ENCODE peak calls at places on chromosomes 7 and 10, in six cellular contexts. Q, S, V, M, L and T are unnamed samples.

GRCh38 chr10:118210276-118210675 is 131.8 kb downstream of the FAM204A start:
- DNase-seq in V (no peak), M (no peak), Q (peak), S (no peak), L (no peak), T (no peak)

GRCh38 chr7:92925876-92926696 is 89.7 kb upstream of the CDK6 start:
- DNase-seq in S (peak), L (no peak), Q (no peak), M (peak), V (no peak), T (peak)

GRCh38 chr10:12350167-12350872 is 973 bp downstream of the CAMK1D start:
- DNase-seq in V (peak), Q (peak), S (peak), L (peak), M (peak), T (peak)

GRCh38 chr7:133489906-133490305 is 237.0 kb downstream of the EXOC4 start:
- DNase-seq in M (no peak), Q (no peak), S (no peak), L (no peak), V (no peak), T (no peak)

GRCh38 chr7:31027161-31027965 is 24.7 kb upstream of the ADCYAP1R1 start:
- DNase-seq in M (no peak), Q (peak), L (no peak), V (no peak), S (peak), T (peak)

GRCh38 chr10:28058746-28059145 is 59.9 kb upstream of the ODAD2 start:
- DNase-seq in L (no peak), M (no peak), S (no peak), Q (no peak), V (no peak), T (no peak)

GRCh38 chr7:4854916-4855315 is 6.9 kb downstream of the PAPOLB start:
- DNase-seq in Q (peak), M (peak), V (no peak), S (no peak), L (no peak), T (no peak)

GRCh38 chr7:81195033-81195432 is 276.2 kb upstream of the SEMA3C start:
- DNase-seq in Q (no peak), M (peak), L (no peak), V (no peak), S (no peak), T (no peak)

GRCh38 chr7:90455163-90456030 is 14.0 kb upstream of the PTTG1IP2 start:
- DNase-seq in Q (peak), S (peak), V (peak), L (no peak), M (peak), T (peak)

GRCh38 chr10:69179089-69179742 is 818 bp upstream of the SUPV3L1 start:
- DNase-seq in S (peak), M (no peak), V (no peak), Q (peak), L (no peak), T (no peak)

GRCh38 chr7:79806161-79806734 is 328.4 kb upstream of the GNAI1 start:
- DNase-seq in V (no peak), Q (peak), M (peak), L (no peak), S (peak), T (no peak)

GRCh38 chr7:29854257-29854938 is 48.1 kb downstream of the WIPF3 start:
- DNase-seq in S (no peak), Q (peak), V (peak), L (no peak), M (no peak), T (no peak)

GRCh38 chr7:31122649-31123058 is 70.5 kb downstream of the ADCYAP1R1 start:
- DNase-seq in M (peak), S (peak), L (peak), V (peak), Q (peak), T (peak)

GRCh38 chr7:84362828-84363227 is 168.2 kb upstream of the SEMA3A start:
- DNase-seq in M (no peak), Q (no peak), S (no peak), L (no peak), V (no peak), T (no peak)

GRCh38 chr7:923108-924041 is 31.1 kb downstream of the ADAP1 start:
- DNase-seq in Q (peak), L (peak), V (peak), S (no peak), M (peak), T (peak)

GRCh38 chr10:28263136-28263857 is 39.6 kb downstream of the MPP7 start:
- DNase-seq in V (no peak), Q (no peak), L (peak), M (no peak), S (no peak), T (peak)

GRCh38 chr7:19413444-19413965 is 268.3 kb upstream of the FERD3L start:
- DNase-seq in Q (no peak), V (no peak), S (no peak), M (peak), L (no peak), T (no peak)

GRCh38 chr7:129258649-129259389 is 34.0 kb downstream of the AHCYL2 start:
- DNase-seq in M (no peak), L (no peak), V (no peak), Q (no peak), S (peak), T (no peak)

GRCh38 chr10:5618829-5619228 is 47.6 kb downstream of the ASB13 start:
- DNase-seq in S (no peak), M (no peak), V (no peak), Q (peak), L (peak), T (peak)

GRCh38 chr7:96982586-96982985 is 22.8 kb upstream of the DLX6 start:
- DNase-seq in S (no peak), L (no peak), Q (no peak), V (no peak), M (no peak), T (no peak)

GRCh38 chr7:30142710-30143109 is 7.9 kb downstream of the MTURN start:
- DNase-seq in V (no peak), M (peak), Q (peak), S (no peak), L (peak), T (no peak)

GRCh38 chr10:44391981-44392380 is 7.1 kb upstream of the CXCL12 start:
- DNase-seq in S (no peak), Q (no peak), V (no peak), M (no peak), L (no peak), T (no peak)

GRCh38 chr7:134514106-134514505 is 13.3 kb upstream of the AKR1B10 start:
- DNase-seq in M (no peak), S (no peak), V (no peak), L (no peak), Q (no peak), T (no peak)

GRCh38 chr10:11663763-11664555 is 52.5 kb upstream of the USP6NL start:
- DNase-seq in V (no peak), M (no peak), S (no peak), Q (no peak), L (no peak), T (no peak)

GRCh38 chr7:19561121-19561805 is 147.6 kb downstream of the POLR1F start:
- DNase-seq in V (no peak), L (no peak), M (no peak), Q (peak), S (no peak), T (no peak)

GRCh38 chr10:121553861-121554264 is 44.4 kb downstream of the FGFR2 start:
- DNase-seq in V (no peak), Q (no peak), S (no peak), L (no peak), M (no peak), T (no peak)

GRCh38 chr7:48255046-48255445 is 83.8 kb downstream of the ABCA13 start:
- DNase-seq in L (no peak), V (no peak), S (no peak), Q (peak), M (peak), T (no peak)

GRCh38 chr7:101164071-101164840 is 1.1 kb downstream of the VGF start:
- DNase-seq in Q (peak), L (no peak), M (peak), S (peak), V (peak), T (peak)

GRCh38 chr7:26376208-26376917 is 84.7 kb downstream of the SNX10 start:
- DNase-seq in L (peak), S (peak), M (no peak), V (peak), Q (no peak), T (peak)

GRCh38 chr7:81138850-81139249 is 220.0 kb upstream of the SEMA3C start:
- DNase-seq in L (no peak), M (no peak), S (no peak), V (peak), Q (no peak), T (no peak)

GRCh38 chr10:100470367-100470766 is 7.6 kb downstream of the WNT8B start:
- DNase-seq in L (no peak), Q (peak), V (no peak), M (peak), S (no peak), T (no peak)

GRCh38 chr7:81574723-81575326 is 195.0 kb downstream of the HGF start:
- DNase-seq in M (peak), S (no peak), V (no peak), L (no peak), Q (no peak), T (no peak)

GRCh38 chr7:100093054-100093453 is 4.3 kb downstream of the COPS6 start:
- DNase-seq in S (no peak), M (no peak), V (no peak), L (no peak), Q (no peak), T (no peak)

GRCh38 chr10:75683158-75683557 is 251.7 kb downstream of the LRMDA start:
- DNase-seq in S (no peak), Q (no peak), V (no peak), L (no peak), M (no peak), T (no peak)

GRCh38 chr10:13115832-13116793 is 16.1 kb downstream of the OPTN start:
- DNase-seq in S (no peak), M (no peak), V (no peak), L (no peak), Q (no peak), T (no peak)

GRCh38 chr7:117993377-117994003 is 120.2 kb upstream of the CTTNBP2 start:
- DNase-seq in Q (no peak), M (peak), S (peak), L (no peak), V (peak), T (peak)
- TF ChIP-seq CTCF in Q (peak), M (peak), S (peak), L (peak), V (peak), T (peak)

DNA sequence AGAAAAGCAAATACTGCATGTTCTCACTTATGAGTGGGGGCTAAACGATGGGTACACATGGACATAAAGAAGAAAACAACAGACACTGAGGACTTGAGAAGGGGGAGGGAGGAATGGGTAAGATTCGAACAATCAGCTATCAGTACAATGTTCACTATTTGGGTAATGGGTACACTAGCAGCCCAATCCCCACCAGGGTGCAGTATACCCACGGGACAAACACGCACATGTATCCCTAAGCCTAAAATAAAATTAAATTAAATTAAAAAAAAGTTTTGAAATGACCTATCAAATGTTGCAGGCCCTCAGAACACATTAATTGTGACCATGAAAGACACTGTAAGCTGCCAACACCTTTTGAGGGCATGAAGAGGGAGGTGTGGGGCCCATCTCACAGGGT is 316.0 kb downstream of the WDR37 start:
- DNase-seq in L (no peak), Q (no peak), M (no peak), V (no peak), S (no peak), T (no peak)
- TF ChIP-seq CTCF in L (no peak), Q (no peak), M (no peak), V (no peak), S (peak), T (no peak)

DNA sequence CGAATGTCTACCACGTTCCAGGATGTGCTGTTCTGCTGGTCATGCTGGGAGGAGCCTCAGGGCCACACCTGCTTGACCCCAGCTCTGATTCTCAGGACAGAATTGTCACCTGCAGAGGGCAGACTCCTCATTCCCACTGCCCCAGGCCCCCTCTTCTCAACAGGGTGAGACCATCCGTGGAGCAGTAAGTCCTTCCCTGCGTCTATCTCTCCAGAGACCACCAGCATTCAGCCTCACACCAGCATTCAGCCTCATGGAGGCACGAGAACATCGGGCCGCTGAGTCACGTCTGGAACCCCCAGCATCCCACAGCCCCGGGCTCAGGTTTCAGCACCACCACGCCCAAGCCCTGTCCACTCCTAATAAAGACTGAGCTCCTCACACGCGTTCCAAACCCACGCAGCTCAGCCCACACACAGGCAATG is 273.4 kb downstream of the DIP2C start:
- DNase-seq in M (no peak), S (peak), V (no peak), Q (no peak), L (no peak), T (no peak)
- TF ChIP-seq CTCF in M (no peak), S (peak), V (no peak), Q (no peak), L (no peak), T (no peak)

GRCh38 chr10:133361227-133361626 is 3.4 kb upstream of the FUOM start:
- DNase-seq in M (no peak), Q (no peak), V (no peak), L (no peak), S (no peak), T (no peak)
- TF ChIP-seq CTCF in M (no peak), Q (no peak), V (no peak), L (no peak), S (no peak), T (no peak)

GRCh38 chr10:51233337-51234100 is 159.2 kb downstream of the PRKG1 start:
- DNase-seq in M (peak), V (no peak), Q (no peak), S (no peak), L (no peak), T (no peak)

GRCh38 chr10:51228714-51229100 is 154.4 kb downstream of the PRKG1 start:
- DNase-seq in S (no peak), M (no peak), V (no peak), Q (no peak), L (no peak), T (no peak)

GRCh38 chr10:51227897-51228713 is 153.8 kb downstream of the PRKG1 start:
- DNase-seq in V (no peak), Q (peak), L (no peak), M (no peak), S (no peak), T (no peak)

GRCh38 chr10:51230828-51231227 is 156.5 kb downstream of the PRKG1 start:
- DNase-seq in S (peak), L (no peak), V (no peak), Q (no peak), M (no peak), T (no peak)

GRCh38 chr10:51231754-51232153 is 157.5 kb downstream of the PRKG1 start:
- DNase-seq in S (no peak), Q (peak), M (no peak), V (no peak), L (no peak), T (no peak)
- TF ChIP-seq CTCF in S (no peak), Q (no peak), M (no peak), V (no peak), L (no peak), T (no peak)

GRCh38 chr10:77374189-77374656 is 263.4 kb downstream of the KCNMA1 start:
- DNase-seq in S (no peak), V (no peak), M (peak), Q (no peak), L (no peak), T (no peak)

GRCh38 chr10:77378950-77379349 is 258.7 kb downstream of the KCNMA1 start:
- DNase-seq in Q (no peak), V (no peak), M (no peak), L (no peak), S (no peak), T (no peak)

GRCh38 chr10:77380723-77381122 is 256.9 kb downstream of the KCNMA1 start:
- DNase-seq in M (no peak), S (no peak), Q (no peak), L (no peak), V (no peak), T (no peak)

GRCh38 chr10:77377034-77377433 is 260.6 kb downstream of the KCNMA1 start:
- DNase-seq in Q (no peak), L (no peak), M (peak), V (no peak), S (no peak), T (no peak)

GRCh38 chr10:77377678-77378352 is 259.8 kb downstream of the KCNMA1 start:
- DNase-seq in S (no peak), L (no peak), Q (no peak), M (no peak), V (no peak), T (no peak)
- TF ChIP-seq CTCF in S (no peak), L (no peak), Q (no peak), M (no peak), V (no peak), T (no peak)

GRCh38 chr10:60414111-60414510 is 24.4 kb upstream of the ANK3 start:
- DNase-seq in S (no peak), L (no peak), M (no peak), Q (peak), V (no peak), T (no peak)
- TF ChIP-seq CTCF in S (no peak), L (no peak), M (no peak), Q (no peak), V (no peak), T (no peak)

DNA sequence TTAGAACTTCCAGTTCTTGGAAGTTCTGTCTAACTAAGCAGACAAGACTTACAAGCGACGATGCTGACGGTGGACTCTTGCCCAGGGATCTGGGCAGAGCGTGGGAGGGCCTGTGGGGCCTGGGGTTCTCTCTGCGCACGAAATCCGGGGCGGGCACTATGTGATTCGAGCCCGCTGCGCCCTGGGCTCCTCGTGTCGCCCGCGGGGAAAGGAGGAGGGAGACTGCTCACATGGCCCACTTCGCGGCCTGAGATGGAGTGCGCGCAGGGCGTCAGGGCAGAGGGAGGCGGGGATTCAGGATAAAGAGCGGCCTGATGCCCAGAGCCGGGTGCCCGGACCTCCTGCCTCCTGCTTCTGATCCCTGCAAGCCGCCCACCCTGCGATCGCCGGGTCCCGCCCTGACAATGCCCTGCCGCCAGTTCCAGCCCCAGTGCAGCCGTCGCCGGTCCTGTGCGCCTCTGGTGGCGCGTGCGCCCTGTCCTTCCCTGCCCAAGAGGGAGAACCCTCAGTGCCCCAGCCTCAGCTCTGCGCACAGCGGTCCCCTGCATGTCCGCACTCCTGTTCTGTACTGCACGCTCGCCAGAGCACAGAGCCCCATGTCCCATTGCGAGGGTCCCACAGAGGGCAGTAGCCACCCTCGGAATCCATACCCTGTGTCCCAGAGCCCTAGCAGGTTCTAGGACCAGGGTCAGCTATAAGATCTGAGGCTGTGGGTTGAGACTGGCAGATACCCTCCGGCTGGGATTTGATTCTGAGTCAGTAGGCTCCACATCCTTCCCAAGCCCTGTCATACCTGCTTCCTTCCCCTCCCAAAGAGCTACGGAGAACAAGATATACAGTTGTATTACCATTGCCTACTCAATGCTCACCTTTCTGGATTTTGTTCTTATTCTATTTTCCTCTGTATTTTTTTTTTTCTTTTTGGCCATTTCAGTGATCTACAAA is 99.4 kb upstream of the TMEM106B start:
- DNase-seq in M (no peak), V (no peak), L (peak), S (peak), Q (peak), T (peak)
- TF ChIP-seq CTCF in M (no peak), V (no peak), L (no peak), S (no peak), Q (no peak), T (no peak)